ENCODE peak calls at places on chromosomes 7 and 10, in five cellular contexts. N, P, T, Q and S are unnamed samples. For H3K9me3, the result is how much of the 10 kb centered on the place peaks cover.

GRCh38 chr7:2824026-2824677 is 20.0 kb downstream of the GNA12 start:
- DNase-seq in N (no peak), P (no peak), T (no peak), Q (no peak), S (no peak)

GRCh38 chr7:108093903-108094302 is 36.3 kb downstream of the LAMB4 start:
- DNase-seq in N (no peak), P (no peak), T (no peak), Q (no peak), S (no peak)

GRCh38 chr10:125460326-125460725 is 222.6 kb downstream of the TEX36 start:
- DNase-seq in N (no peak), P (no peak), T (no peak), Q (no peak), S (no peak)

GRCh38 chr7:96380111-96380512 is 58.2 kb upstream of the SLC25A13 start:
- DNase-seq in N (no peak), P (no peak), T (no peak), Q (no peak), S (no peak)

GRCh38 chr10:47346572-47347302 is 1.4 kb upstream of the RBP3 start:
- DNase-seq in N (no peak), P (peak), T (no peak), Q (no peak), S (no peak)

GRCh38 chr10:101614957-101615759 is 27.0 kb downstream of the DPCD start:
- DNase-seq in N (no peak), P (no peak), T (no peak), Q (no peak), S (no peak)

GRCh38 chr10:63703740-63704345 is 182.6 kb downstream of the REEP3 start:
- DNase-seq in N (no peak), P (no peak), T (no peak), Q (no peak), S (no peak)

GRCh38 chr10:127046975-127047877 is 142.0 kb downstream of the DOCK1 start:
- DNase-seq in N (no peak), P (no peak), T (no peak), Q (no peak), S (no peak)

GRCh38 chr10:124529661-124530214 is 68.1 kb downstream of the LHPP start:
- DNase-seq in N (no peak), P (no peak), T (no peak), Q (no peak), S (no peak)

GRCh38 chr10:49071221-49071761 is 44.0 kb downstream of the VSTM4 start:
- DNase-seq in N (no peak), P (no peak), T (no peak), Q (peak), S (no peak)

GRCh38 chr10:29736325-29737208 is 101.8 kb upstream of the SVIL start:
- DNase-seq in N (no peak), P (peak), T (no peak), Q (peak), S (peak)

GRCh38 chr10:109962247-109962646 is 38.9 kb upstream of the XPNPEP1 start:
- DNase-seq in N (no peak), P (no peak), T (no peak), Q (no peak), S (no peak)

GRCh38 chr10:94680544-94680943 is 3.0 kb upstream of the CYP2C18 start:
- DNase-seq in N (no peak), P (no peak), T (no peak), Q (no peak), S (no peak)

GRCh38 chr7:92448185-92448747 is 984 bp downstream of the GATAD1 start:
- DNase-seq in N (no peak), P (peak), T (peak), Q (peak), S (peak)

GRCh38 chr10:34297551-34298370 is 517.3 kb downstream of the PARD3 start:
- DNase-seq in N (no peak), P (no peak), T (no peak), Q (no peak), S (no peak)

GRCh38 chr10:8401531-8401930 is 347.0 kb downstream of the GATA3 start:
- DNase-seq in N (no peak), P (no peak), T (no peak), Q (no peak), S (no peak)

GRCh38 chr10:75037171-75038153 is 74.0 kb upstream of the SAMD8 start:
- DNase-seq in N (no peak), P (no peak), T (no peak), Q (peak), S (no peak)

GRCh38 chr7:79636849-79637248 is 183.4 kb upstream of the MAGI2 start:
- DNase-seq in N (no peak), P (no peak), T (no peak), Q (no peak), S (no peak)

GRCh38 chr10:50469778-50470193 is 154.0 kb downstream of the SGMS1 start:
- DNase-seq in N (no peak), P (no peak), T (no peak), Q (no peak), S (no peak)

GRCh38 chr7:112982441-112983063 is 104.1 kb downstream of the GPR85 start:
- DNase-seq in N (no peak), P (no peak), T (no peak), Q (no peak), S (no peak)

GRCh38 chr7:80183900-80184685 is 49.5 kb downstream of the GNAI1 start:
- DNase-seq in N (no peak), P (no peak), T (no peak), Q (peak), S (no peak)

GRCh38 chr10:76324283-76324682 is 892.9 kb downstream of the LRMDA start:
- DNase-seq in N (no peak), P (peak), T (no peak), Q (peak), S (peak)

GRCh38 chr7:2138146-2138765 is 94.5 kb downstream of the MAD1L1 start:
- DNase-seq in N (no peak), P (no peak), T (peak), Q (no peak), S (no peak)

GRCh38 chr7:76077435-76077834 is 29.5 kb downstream of the MDH2 start:
- DNase-seq in N (no peak), P (no peak), T (no peak), Q (no peak), S (no peak)

GRCh38 chr7:36962367-36962766 is 238.1 kb upstream of the AOAH start:
- DNase-seq in N (no peak), P (no peak), T (no peak), Q (no peak), S (no peak)

GRCh38 chr7:22853674-22854157 is 31.1 kb upstream of the TOMM7 start:
- DNase-seq in N (no peak), P (no peak), T (peak), Q (no peak), S (no peak)

GRCh38 chr7:97001656-97002554 is 3.4 kb upstream of the DLX6 start:
- DNase-seq in N (no peak), P (no peak), T (no peak), Q (no peak), S (no peak)

GRCh38 chr7:89104748-89105685 is 309.5 kb upstream of the TEX47 start:
- DNase-seq in N (no peak), P (no peak), T (no peak), Q (no peak), S (no peak)

GRCh38 chr10:5644930-5645329 is 21.5 kb downstream of the ASB13 start:
- DNase-seq in N (no peak), P (no peak), T (no peak), Q (no peak), S (no peak)

GRCh38 chr10:32072025-32072787 is 16.0 kb upstream of the KIF5B start:
- DNase-seq in N (no peak), P (peak), T (no peak), Q (no peak), S (no peak)

GRCh38 chr7:141460781-141461715 is 90.2 kb upstream of the AGK start:
- DNase-seq in N (no peak), P (no peak), T (no peak), Q (no peak), S (no peak)

GRCh38 chr10:78594938-78595645 is 473.7 kb upstream of the ZMIZ1 start:
- DNase-seq in N (no peak), P (no peak), T (no peak), Q (no peak), S (no peak)

GRCh38 chr10:103470755-103471653 is 8.0 kb downstream of the CALHM3 start:
- DNase-seq in N (no peak), P (no peak), T (peak), Q (no peak), S (no peak)

GRCh38 chr10:48655426-48656240 is 29.0 kb upstream of the WDFY4 start:
- DNase-seq in N (no peak), P (peak), T (no peak), Q (peak), S (peak)

GRCh38 chr7:41232086-41232485 is 470.8 kb downstream of the INHBA start:
- DNase-seq in N (no peak), P (no peak), T (no peak), Q (no peak), S (no peak)

GRCh38 chr10:10902951-10903350 is 114.7 kb upstream of the CELF2 start:
- DNase-seq in N (no peak), P (no peak), T (no peak), Q (no peak), S (no peak)

GRCh38 chr10:10891437-10891836 is 126.2 kb upstream of the CELF2 start:
- DNase-seq in N (no peak), P (no peak), T (no peak), Q (no peak), S (no peak)

GRCh38 chr10:10892290-10892875 is 125.3 kb upstream of the CELF2 start:
- DNase-seq in N (no peak), P (no peak), T (no peak), Q (no peak), S (no peak)

GRCh38 chr10:10901906-10902305 is 115.8 kb upstream of the CELF2 start:
- DNase-seq in N (no peak), P (no peak), T (no peak), Q (no peak), S (no peak)

GRCh38 chr10:10897400-10897799 is 120.3 kb upstream of the CELF2 start:
- DNase-seq in N (no peak), P (no peak), T (no peak), Q (no peak), S (no peak)
- H3K9me3 ChIP-seq in N (under half), P (under half), T (under half), Q (under half), S (under half)

GRCh38 chr10:43607199-43607573 is 948 bp downstream of the ZNF485 start:
- DNase-seq in N (no peak), P (no peak), T (no peak), Q (no peak), S (no peak)

GRCh38 chr10:43606323-43607198 is at the start of gene ZNF485:
- DNase-seq in N (peak), P (peak), T (peak), Q (peak), S (peak)

GRCh38 chr10:43610636-43611035 is 4.4 kb downstream of the ZNF485 start:
- DNase-seq in N (no peak), P (no peak), T (no peak), Q (no peak), S (no peak)

DNA sequence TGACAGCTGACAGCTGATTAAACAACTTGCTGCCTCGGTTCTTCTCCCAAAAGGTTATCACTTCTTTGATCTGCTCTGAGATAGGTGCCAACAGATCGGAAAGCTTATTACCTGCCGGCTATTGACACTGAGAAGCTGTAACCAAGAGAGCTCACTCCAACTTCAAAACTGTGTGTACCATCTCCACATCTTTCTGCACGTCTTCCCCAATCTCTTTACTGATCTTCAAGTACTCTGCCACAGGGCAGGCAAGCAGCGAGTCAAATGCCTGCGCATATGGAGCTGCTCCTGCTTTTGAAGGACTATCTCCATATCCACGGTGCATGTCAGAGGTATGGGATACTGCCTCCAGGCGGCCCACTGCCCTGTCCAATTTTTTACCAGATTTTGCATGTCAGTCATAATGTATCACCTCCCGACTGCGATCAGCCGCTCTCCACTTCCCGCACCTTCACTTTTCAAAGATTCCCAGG is 352 bp upstream of the ZNF485 start:
- DNase-seq in N (no peak), P (no peak), T (no peak), Q (no peak), S (no peak)
- H3K27ac ChIP-seq in N (no peak), P (no peak), T (no peak), Q (no peak), S (no peak)

DNA sequence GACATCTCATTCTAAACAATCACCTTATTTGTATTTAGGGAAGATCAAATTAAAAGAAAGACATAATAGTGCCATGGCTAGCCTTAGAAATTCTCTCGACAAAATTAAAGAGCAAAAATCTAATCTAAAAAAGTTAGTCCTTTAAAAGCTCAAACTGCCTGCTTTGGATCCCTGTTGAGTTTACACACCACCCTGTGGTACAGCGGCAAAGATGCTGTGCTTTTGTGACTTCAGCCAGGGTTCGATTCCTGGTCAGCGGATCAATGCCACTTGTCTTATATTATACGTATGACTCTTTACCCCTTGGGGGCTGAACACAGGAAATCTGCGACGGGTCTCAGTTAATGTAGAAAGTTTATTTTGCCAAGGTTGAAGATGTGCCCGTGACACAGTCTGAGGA is 51.3 kb upstream of the VOPP1 start:
- DNase-seq in N (no peak), P (no peak), T (no peak), Q (no peak), S (no peak)
- H3K9me3 ChIP-seq in N (under half), P (under half), T (under half), Q (under half), S (under half)

GRCh38 chr7:84372712-84373111 is 178.1 kb upstream of the SEMA3A start:
- DNase-seq in N (no peak), P (no peak), T (no peak), Q (no peak), S (no peak)
- H3K27ac ChIP-seq in N (no peak), P (no peak), T (no peak), Q (no peak), S (no peak)

DNA sequence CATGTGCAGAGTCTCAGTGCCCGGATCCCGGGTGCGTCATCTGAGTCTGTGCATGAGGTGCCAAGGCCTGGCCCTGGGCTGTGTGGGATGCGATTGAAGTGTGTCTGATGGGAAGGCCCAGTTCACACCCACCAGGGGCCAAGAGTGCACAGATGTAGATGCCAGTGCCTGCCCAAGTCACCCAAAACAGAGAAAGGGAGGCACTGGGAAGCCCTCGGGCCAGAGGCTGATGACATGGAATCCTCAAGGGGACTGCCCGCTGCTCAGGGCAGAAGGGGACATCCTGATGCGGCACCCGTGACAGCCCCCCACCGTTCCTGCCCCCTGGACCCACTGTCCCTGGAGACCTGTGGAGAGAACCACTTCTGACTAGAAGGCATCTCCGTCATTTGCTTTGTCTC is 72.2 kb upstream of the ZNF479 start:
- DNase-seq in N (no peak), P (no peak), T (no peak), Q (no peak), S (no peak)
- H3K9me3 ChIP-seq in N (under half), P (under half), T (under half), Q (under half), S (half or more)

GRCh38 chr7:105688617-105689016 is 107.3 kb upstream of the EFCAB10 start:
- DNase-seq in N (no peak), P (no peak), T (no peak), Q (no peak), S (no peak)
- H3K27ac ChIP-seq in N (no peak), P (no peak), T (no peak), Q (no peak), S (no peak)